ENCODE peak calls at places on chromosomes 13 and 19, in eight cellular contexts. Q is hypothalamus; W is mucosa of gallbladder; O is Panc1; P is NCI-H1417 treated with DMSO at 0.1 percent for 48 hours; F is stimulated activated naive CD4-positive, alpha-beta T cell; E is ovary; X is pons. D is an unnamed sample.

GRCh38 chr13:33615436-33615835 is 202.5 kb upstream of the RFC3 start:
- DNase-seq in P (no peak), E (no peak), W (no peak), O (no peak), X (no peak), Q (no peak), F (no peak), D (peak)

GRCh38 chr13:51935326-51936171 is 73.8 kb downstream of the CCDC70 start:
- DNase-seq in X (no peak), P (no peak), O (no peak), W (no peak), E (no peak), F (no peak), Q (no peak), D (no peak)

GRCh38 chr19:998064-998463 is 2.2 kb upstream of the GRIN3B start:
- DNase-seq in E (no peak), P (no peak), W (no peak), Q (no peak), F (no peak), X (no peak), O (no peak), D (no peak)

GRCh38 chr19:16496613-16496983 is 404 bp downstream of the C19orf44 start:
- DNase-seq in X (peak), P (no peak), W (peak), F (no peak), E (no peak), Q (no peak), O (no peak), D (peak)

GRCh38 chr19:48367855-48368254 is 3.7 kb downstream of the SYNGR4 start:
- DNase-seq in E (no peak), O (no peak), Q (no peak), W (peak), P (no peak), F (no peak), X (no peak), D (no peak)

GRCh38 chr13:110293037-110293436 is 13.9 kb downstream of the COL4A1 start:
- DNase-seq in X (no peak), F (no peak), Q (no peak), O (no peak), E (no peak), W (no peak), P (no peak), D (no peak)

GRCh38 chr13:43078399-43078798 is 55.0 kb downstream of the DNAJC15 start:
- DNase-seq in O (no peak), W (no peak), F (no peak), E (no peak), Q (no peak), X (no peak), P (no peak), D (no peak)

GRCh38 chr13:112712451-112712881 is 22.6 kb downstream of the ATP11A start:
- DNase-seq in Q (no peak), P (no peak), O (no peak), E (no peak), F (no peak), X (no peak), W (no peak), D (no peak)

GRCh38 chr19:5356428-5356827 is 15.8 kb upstream of the PTPRS start:
- DNase-seq in E (no peak), O (no peak), Q (no peak), W (no peak), F (no peak), X (no peak), P (no peak), D (no peak)

GRCh38 chr13:75195479-75196111 is 286.4 kb downstream of the TBC1D4 start:
- DNase-seq in W (no peak), O (no peak), E (no peak), X (peak), F (no peak), P (no peak), Q (peak), D (no peak)

GRCh38 chr19:801030-801860 is 4.0 kb downstream of the PTBP1 start:
- DNase-seq in E (peak), O (no peak), Q (no peak), W (peak), F (no peak), P (no peak), X (no peak), D (no peak)

GRCh38 chr13:46550822-46551221 is 2.1 kb upstream of the LRCH1 start:
- DNase-seq in P (no peak), O (no peak), E (no peak), Q (no peak), X (no peak), F (no peak), W (no peak), D (no peak)

GRCh38 chr19:34383599-34383998 is 18.6 kb downstream of the GPI start:
- DNase-seq in W (no peak), X (no peak), Q (no peak), E (no peak), P (no peak), O (no peak), F (no peak), D (no peak)

D was measured in hippocampal formation.